ENCODE peak calls at places on chromosomes 12 and 14, in four cellular contexts. L is GM23248; E is CD8-positive, alpha-beta T cell; Q is ovary. V is an unnamed sample. For H3K9me3, the result is how much of the 10 kb centered on the place peaks cover.

GRCh38 chr12:26628234-26628633 is 204.8 kb downstream of the ITPR2 start:
- DNase-seq in L (peak), E (no peak), Q (no peak), V (no peak)

GRCh38 chr14:89673499-89674225 is 256.6 kb upstream of the FOXN3 start:
- DNase-seq in L (peak), E (no peak), Q (no peak), V (no peak)

GRCh38 chr12:93689076-93689834 is 12.1 kb downstream of the CRADD start:
- DNase-seq in L (no peak), E (no peak), Q (no peak), V (no peak)

GRCh38 chr12:79187032-79187431 is 322.5 kb downstream of the SYT1 start:
- DNase-seq in L (no peak), E (no peak), Q (no peak), V (no peak)

GRCh38 chr14:72892103-72892878 is 1.6 kb downstream of the DPF3 start:
- DNase-seq in L (peak), E (peak), Q (peak), V (no peak)

GRCh38 chr12:53231859-53232640 is at the start of gene RARG:
- DNase-seq in L (peak), E (peak), Q (peak), V (peak)

GRCh38 chr14:54360667-54361066 is 36.1 kb upstream of the CDKN3 start:
- DNase-seq in L (no peak), E (no peak), Q (no peak), V (no peak)

GRCh38 chr14:55191881-55192616 is 664 bp upstream of the DLGAP5 start:
- DNase-seq in L (peak), E (no peak), Q (no peak), V (no peak)

GRCh38 chr12:77845831-77846230 is 15.1 kb downstream of the NAV3 start:
- DNase-seq in L (peak), E (no peak), Q (no peak), V (no peak)

GRCh38 chr12:71708658-71709057 is 22.8 kb downstream of the TMEM19 start:
- DNase-seq in L (peak), E (no peak), Q (no peak), V (no peak)

GRCh38 chr12:16389594-16389993 is 42.1 kb downstream of the MGST1 start:
- DNase-seq in L (peak), E (no peak), Q (no peak), V (no peak)

GRCh38 chr14:71751264-71751663 is 181.0 kb upstream of the RGS6 start:
- DNase-seq in L (no peak), E (no peak), Q (no peak), V (no peak)

GRCh38 chr12:105445261-105446015 is 114.9 kb downstream of the C12orf75 start:
- DNase-seq in L (peak), E (no peak), Q (no peak), V (no peak)

GRCh38 chr12:107568718-107569117 is 116.9 kb upstream of the PWP1 start:
- DNase-seq in L (peak), E (no peak), Q (no peak), V (no peak)

GRCh38 chr14:91369628-91370445 is 47.8 kb downstream of the CCDC88C start:
- DNase-seq in L (peak), E (peak), Q (no peak), V (no peak)

GRCh38 chr12:1579626-1580025 is 14.8 kb downstream of the FBXL14 start:
- DNase-seq in L (peak), E (no peak), Q (no peak), V (no peak)

GRCh38 chr12:108611884-108612415 is 14.1 kb upstream of the TMEM119 start:
- DNase-seq in L (peak), E (peak), Q (no peak), V (peak)

GRCh38 chr12:12721251-12721689 is 4.1 kb downstream of the CDKN1B start:
- DNase-seq in L (peak), E (peak), Q (no peak), V (no peak)

GRCh38 chr12:120225852-120226640 is 25.1 kb upstream of the RPLP0 start:
- DNase-seq in L (no peak), E (peak), Q (no peak), V (no peak)

GRCh38 chr14:89813485-89814080 is 140.9 kb downstream of the EFCAB11 start:
- DNase-seq in L (peak), E (no peak), Q (no peak), V (no peak)

GRCh38 chr12:113306382-113306781 is 28.5 kb downstream of the SLC8B1 start:
- DNase-seq in L (no peak), E (no peak), Q (no peak), V (no peak)

GRCh38 chr12:67035121-67035520 is 234.0 kb upstream of the CAND1 start:
- DNase-seq in L (no peak), E (no peak), Q (no peak), V (no peak)

GRCh38 chr12:105334001-105334400 is 3.5 kb downstream of the C12orf75 start:
- DNase-seq in L (peak), E (no peak), Q (no peak), V (no peak)

GRCh38 chr12:111027431-111027830 is 107.1 kb upstream of the MYL2 start:
- DNase-seq in L (no peak), E (no peak), Q (no peak), V (no peak)

GRCh38 chr12:97572220-97572619 is 109.6 kb downstream of the RMST start:
- DNase-seq in L (no peak), E (no peak), Q (no peak), V (no peak)

GRCh38 chr12:93361159-93361919 is 16.4 kb upstream of the NUDT4 start:
- DNase-seq in L (peak), E (no peak), Q (no peak), V (no peak)

GRCh38 chr14:41607966-41608663 is 1.4 kb downstream of the LRFN5 start:
- DNase-seq in L (peak), E (no peak), Q (no peak), V (no peak)

GRCh38 chr14:58367296-58367695 is 28.4 kb upstream of the TOMM20L start:
- DNase-seq in L (no peak), E (no peak), Q (no peak), V (no peak)

GRCh38 chr14:60655898-60656754 is 6.8 kb upstream of the SIX1 start:
- DNase-seq in L (no peak), E (no peak), Q (no peak), V (no peak)

GRCh38 chr12:85441740-85442139 is 161.7 kb downstream of the ALX1 start:
- DNase-seq in L (peak), E (no peak), Q (no peak), V (no peak)

GRCh38 chr14:51396222-51396815 is 156.3 kb downstream of the TMX1 start:
- DNase-seq in L (peak), E (no peak), Q (peak), V (no peak)

GRCh38 chr12:13223941-13224340 is 27.4 kb downstream of the EMP1 start:
- DNase-seq in L (peak), E (no peak), Q (no peak), V (no peak)

DNA sequence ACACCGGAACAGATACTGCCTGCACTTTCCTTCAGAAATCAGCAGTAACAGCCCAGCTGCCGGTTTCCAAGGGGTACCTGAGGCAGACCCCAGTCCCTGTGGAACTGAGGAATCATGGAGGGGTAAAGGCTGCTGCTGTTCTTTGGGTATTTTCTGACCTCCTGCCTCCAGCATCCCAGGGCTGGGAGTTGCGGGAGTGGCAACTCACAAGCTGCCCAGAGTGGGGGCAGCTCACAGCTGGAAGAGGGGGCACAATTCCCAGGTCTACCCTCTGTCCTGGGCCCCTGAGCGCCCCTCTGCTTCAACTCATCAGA is 9.6 kb downstream of the ZNF605 start:
- DNase-seq in L (no peak), E (no peak), Q (no peak), V (no peak)
- H3K9me3 ChIP-seq in L (under half), E (under half), Q (half or more), V (under half)

GRCh38 chr12:34207858-34208257 is 185.6 kb downstream of the ALG10 start:
- DNase-seq in L (no peak), E (no peak), Q (no peak), V (no peak)

GRCh38 chr12:34204830-34205285 is 182.6 kb downstream of the ALG10 start:
- DNase-seq in L (no peak), E (no peak), Q (no peak), V (no peak)

GRCh38 chr12:34203866-34204620 is 181.7 kb downstream of the ALG10 start:
- DNase-seq in L (no peak), E (no peak), Q (no peak), V (no peak)

GRCh38 chr12:34206061-34206785 is 183.9 kb downstream of the ALG10 start:
- DNase-seq in L (no peak), E (no peak), Q (no peak), V (no peak)

DNA sequence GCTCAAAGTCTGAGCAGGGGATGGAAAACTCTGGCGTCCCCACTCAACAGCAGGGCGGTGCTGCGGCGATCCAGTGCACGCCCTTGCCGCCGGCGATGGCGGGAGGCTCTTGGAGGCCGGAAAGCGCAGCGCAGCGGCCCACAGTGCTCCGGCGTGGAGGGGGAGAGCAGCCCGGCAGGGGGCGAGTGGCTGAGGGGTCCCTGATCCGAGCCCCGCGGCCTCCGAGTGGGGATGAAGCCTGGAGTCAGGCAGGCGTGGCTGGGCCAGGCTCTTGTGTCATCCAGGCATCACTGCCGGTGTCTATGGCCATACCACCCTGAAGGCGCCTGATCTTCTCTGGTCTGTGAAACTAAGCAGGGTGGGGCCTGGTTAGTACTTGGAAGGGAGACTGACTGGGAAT is 183.1 kb downstream of the ALG10 start:
- DNase-seq in L (no peak), E (no peak), Q (no peak), V (no peak)
- H3K9me3 ChIP-seq in L (under half), E (under half), Q (under half), V (under half)

DNA sequence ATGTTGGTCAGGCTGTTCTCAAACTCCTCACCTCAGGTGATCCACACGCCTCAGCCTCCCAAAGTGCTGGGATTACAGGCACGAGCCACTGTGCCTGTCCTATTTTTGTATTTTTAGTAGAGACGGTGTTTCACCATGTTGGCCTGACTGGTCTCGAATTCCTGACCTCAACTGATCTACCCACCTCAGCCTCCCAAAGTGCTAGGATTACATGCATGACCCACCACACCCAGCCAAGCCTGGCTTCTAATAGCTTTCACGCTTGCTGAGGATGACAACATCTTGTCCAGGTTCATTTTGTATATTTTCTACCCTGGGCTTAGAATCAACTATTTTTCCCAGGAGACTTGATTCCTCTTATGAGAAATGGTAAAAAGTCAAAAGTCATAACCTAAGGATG is 64.7 kb downstream of the WASHC3 start:
- DNase-seq in L (no peak), E (no peak), Q (no peak), V (no peak)
- H3K9me3 ChIP-seq in L (under half), E (under half), Q (under half), V (under half)

GRCh38 chr14:103172921-103173320 is 49.7 kb downstream of the TNFAIP2 start:
- DNase-seq in L (no peak), E (no peak), Q (no peak), V (no peak)

GRCh38 chr14:103164786-103165185 is 41.5 kb downstream of the TNFAIP2 start:
- DNase-seq in L (no peak), E (no peak), Q (no peak), V (no peak)

GRCh38 chr14:103164006-103164405 is 40.7 kb downstream of the TNFAIP2 start:
- DNase-seq in L (no peak), E (no peak), Q (no peak), V (no peak)

GRCh38 chr14:103165323-103165722 is 42.1 kb downstream of the TNFAIP2 start:
- DNase-seq in L (no peak), E (no peak), Q (no peak), V (no peak)

GRCh38 chr14:103169954-103170353 is 46.7 kb downstream of the TNFAIP2 start:
- DNase-seq in L (no peak), E (no peak), Q (no peak), V (no peak)
- H3K9me3 ChIP-seq in L (under half), E (under half), Q (under half), V (under half)

V was measured in T-helper 17 cell.